ENCODE peak calls at places on chromosomes 3 and 15, in eight cellular contexts. D is GM23338, L is upper lobe of left lung, A is HCT116, P is prostate gland, J is stomach, E is suprapubic skin, V is HepG2. G is an unnamed sample.

GRCh38 chr3:149449799-149450198 is 24.7 kb upstream of the TM4SF4 start:
- DNase-seq in E (no peak), J (no peak), D (peak), A (no peak), L (no peak), V (no peak), P (no peak), G (no peak)

GRCh38 chr3:119635719-119636118 is 24.7 kb downstream of the POPDC2 start:
- DNase-seq in V (no peak), D (no peak), A (no peak), E (peak), L (no peak), P (no peak), J (no peak), G (no peak)

GRCh38 chr3:89113887-89114840 is 6.7 kb downstream of the EPHA3 start:
- DNase-seq in D (peak), A (no peak), L (peak), J (peak), V (peak), E (no peak), P (peak), G (peak)

GRCh38 chr3:127961963-127962362 is 46.9 kb downstream of the KBTBD12 start:
- DNase-seq in L (no peak), J (peak), V (peak), P (no peak), E (no peak), A (peak), D (peak), G (no peak)

GRCh38 chr15:30023798-30024295 is 58.9 kb upstream of the GOLGA8J start:
- DNase-seq in V (no peak), E (no peak), D (no peak), A (no peak), P (no peak), L (no peak), J (no peak), G (no peak)

GRCh38 chr3:172808969-172809546 is 58.5 kb downstream of the ECT2 start:
- DNase-seq in A (peak), E (no peak), V (peak), D (peak), P (no peak), L (no peak), J (no peak), G (no peak)

GRCh38 chr15:75577401-75578205 is 1.5 kb downstream of the PTPN9 start:
- DNase-seq in L (no peak), A (no peak), E (no peak), J (no peak), V (no peak), P (peak), D (peak), G (peak)

GRCh38 chr15:85649372-85649771 is 145.4 kb downstream of the KLHL25 start:
- DNase-seq in L (no peak), D (no peak), A (no peak), J (no peak), P (no peak), E (no peak), V (peak), G (no peak)

GRCh38 chr15:86164222-86164898 is 84.7 kb downstream of the AGBL1 start:
- DNase-seq in V (no peak), D (no peak), A (no peak), E (no peak), P (no peak), L (no peak), J (no peak), G (peak)

GRCh38 chr3:141383555-141384129 is 15.3 kb downstream of the ZBTB38 start:
- DNase-seq in A (no peak), D (no peak), P (no peak), J (no peak), E (no peak), L (no peak), V (no peak), G (no peak)

GRCh38 chr3:47850062-47850802 is 47.3 kb downstream of the DHX30 start:
- DNase-seq in D (peak), P (no peak), E (no peak), V (peak), L (no peak), A (no peak), J (no peak), G (no peak)

GRCh38 chr3:123401836-123402530 is 46.9 kb downstream of the ADCY5 start:
- DNase-seq in L (no peak), A (no peak), V (no peak), E (no peak), P (no peak), J (no peak), D (no peak), G (peak)

GRCh38 chr3:114624047-114624445 is 330.2 kb downstream of the TIGIT start:
- DNase-seq in P (no peak), V (peak), D (no peak), E (peak), A (no peak), J (no peak), L (no peak), G (peak)

GRCh38 chr3:114626751-114627150 is 332.9 kb downstream of the TIGIT start:
- DNase-seq in V (no peak), A (no peak), L (no peak), E (no peak), P (no peak), D (no peak), J (no peak), G (no peak)

GRCh38 chr3:114624676-114625181 is 330.9 kb downstream of the TIGIT start:
- DNase-seq in J (peak), V (peak), D (no peak), P (peak), L (no peak), E (peak), A (peak), G (peak)

GRCh38 chr3:114622001-114622400 is 328.2 kb downstream of the TIGIT start:
- DNase-seq in D (no peak), L (no peak), J (no peak), V (no peak), E (no peak), P (no peak), A (no peak), G (no peak)

GRCh38 chr3:114623420-114624046 is 329.7 kb downstream of the TIGIT start:
- DNase-seq in L (no peak), P (no peak), A (no peak), D (no peak), E (no peak), V (peak), J (no peak), G (no peak)
- H3K4me3 ChIP-seq in L (peak), P (peak), A (peak), D (no peak), E (peak), V (peak), J (peak), G (peak)

GRCh38 chr3:77668398-77668797 is 628.5 kb downstream of the ROBO2 start:
- DNase-seq in E (no peak), D (no peak), V (no peak), A (no peak), L (no peak), P (no peak), J (no peak), G (no peak)

GRCh38 chr3:77672016-77672415 is 632.1 kb downstream of the ROBO2 start:
- DNase-seq in J (no peak), A (no peak), E (no peak), P (no peak), D (no peak), L (no peak), V (no peak), G (no peak)

GRCh38 chr3:77667901-77668300 is 628.0 kb downstream of the ROBO2 start:
- DNase-seq in J (no peak), V (no peak), A (no peak), L (no peak), P (no peak), D (no peak), E (no peak), G (no peak)
- TF ChIP-seq POLR2AphosphoS5 in J (no peak), V (no peak), A (no peak), L (no peak), P (no peak), D (no peak), E (no peak), G (no peak)

GRCh38 chr3:46371802-46372340 is 1.1 kb downstream of the CCR5 start:
- DNase-seq in P (no peak), A (no peak), V (no peak), J (no peak), E (no peak), D (no peak), L (no peak), G (no peak)

GRCh38 chr3:46368569-46368968 is 2.2 kb upstream of the CCR5 start:
- DNase-seq in D (peak), E (no peak), L (no peak), A (no peak), J (peak), V (no peak), P (no peak), G (peak)

GRCh38 chr3:46372492-46373359 is 2.0 kb downstream of the CCR5 start:
- DNase-seq in L (no peak), D (peak), V (no peak), J (no peak), E (no peak), P (no peak), A (no peak), G (no peak)

GRCh38 chr3:46369675-46370132 is 1.0 kb upstream of the CCR5 start:
- DNase-seq in L (no peak), P (no peak), D (no peak), E (no peak), V (no peak), J (no peak), A (no peak), G (no peak)

DNA sequence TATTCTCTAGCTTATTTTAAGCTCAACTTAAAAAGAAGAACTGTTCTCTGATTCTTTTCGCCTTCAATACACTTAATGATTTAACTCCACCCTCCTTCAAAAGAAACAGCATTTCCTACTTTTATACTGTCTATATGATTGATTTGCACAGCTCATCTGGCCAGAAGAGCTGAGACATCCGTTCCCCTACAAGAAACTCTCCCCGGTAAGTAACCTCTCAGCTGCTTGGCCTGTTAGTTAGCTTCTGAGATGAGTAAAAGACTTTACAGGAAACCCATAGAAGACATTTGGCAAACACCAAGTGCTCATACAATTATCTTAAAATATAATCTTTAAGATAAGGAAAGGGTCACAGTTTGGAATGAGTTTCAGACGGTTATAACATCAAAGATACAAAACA is at the start of gene CCR5:
- DNase-seq in P (no peak), J (no peak), E (no peak), V (no peak), D (no peak), L (no peak), A (no peak), G (no peak)
- H3K4me3 ChIP-seq in P (no peak), J (no peak), E (no peak), V (no peak), D (no peak), L (peak), A (no peak), G (peak)

DNA sequence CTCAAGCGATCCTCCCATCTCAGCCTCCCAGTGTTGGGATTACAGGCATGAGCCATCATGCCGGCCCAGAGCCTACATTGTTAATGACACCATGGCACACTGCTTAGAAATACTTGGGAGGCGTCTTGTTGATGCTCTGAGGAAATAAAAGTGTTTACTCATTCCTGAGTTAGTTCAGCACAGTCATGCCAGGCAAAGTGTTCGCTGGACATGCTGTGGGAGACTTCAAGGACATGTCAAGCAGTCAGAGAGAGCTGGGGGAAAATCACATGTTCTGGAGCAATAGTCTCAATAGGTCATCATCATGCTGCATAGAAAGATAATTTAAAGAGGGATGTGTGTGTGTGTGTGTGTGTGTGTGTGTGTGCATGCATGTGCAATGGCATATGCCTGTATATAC is 37.5 kb downstream of the TTC23 start:
- DNase-seq in J (no peak), A (no peak), D (no peak), V (no peak), L (no peak), P (no peak), E (no peak), G (no peak)
- TF ChIP-seq POLR2AphosphoS5 in J (peak), A (no peak), D (no peak), V (no peak), L (peak), P (no peak), E (no peak), G (no peak)

GRCh38 chr15:41944313-41944940 is 27.9 kb downstream of the EHD4 start:
- DNase-seq in D (no peak), E (peak), V (peak), A (peak), L (no peak), P (no peak), J (no peak), G (peak)
- H3K4me3 ChIP-seq in D (no peak), E (no peak), V (no peak), A (peak), L (no peak), P (no peak), J (no peak), G (no peak)

DNA sequence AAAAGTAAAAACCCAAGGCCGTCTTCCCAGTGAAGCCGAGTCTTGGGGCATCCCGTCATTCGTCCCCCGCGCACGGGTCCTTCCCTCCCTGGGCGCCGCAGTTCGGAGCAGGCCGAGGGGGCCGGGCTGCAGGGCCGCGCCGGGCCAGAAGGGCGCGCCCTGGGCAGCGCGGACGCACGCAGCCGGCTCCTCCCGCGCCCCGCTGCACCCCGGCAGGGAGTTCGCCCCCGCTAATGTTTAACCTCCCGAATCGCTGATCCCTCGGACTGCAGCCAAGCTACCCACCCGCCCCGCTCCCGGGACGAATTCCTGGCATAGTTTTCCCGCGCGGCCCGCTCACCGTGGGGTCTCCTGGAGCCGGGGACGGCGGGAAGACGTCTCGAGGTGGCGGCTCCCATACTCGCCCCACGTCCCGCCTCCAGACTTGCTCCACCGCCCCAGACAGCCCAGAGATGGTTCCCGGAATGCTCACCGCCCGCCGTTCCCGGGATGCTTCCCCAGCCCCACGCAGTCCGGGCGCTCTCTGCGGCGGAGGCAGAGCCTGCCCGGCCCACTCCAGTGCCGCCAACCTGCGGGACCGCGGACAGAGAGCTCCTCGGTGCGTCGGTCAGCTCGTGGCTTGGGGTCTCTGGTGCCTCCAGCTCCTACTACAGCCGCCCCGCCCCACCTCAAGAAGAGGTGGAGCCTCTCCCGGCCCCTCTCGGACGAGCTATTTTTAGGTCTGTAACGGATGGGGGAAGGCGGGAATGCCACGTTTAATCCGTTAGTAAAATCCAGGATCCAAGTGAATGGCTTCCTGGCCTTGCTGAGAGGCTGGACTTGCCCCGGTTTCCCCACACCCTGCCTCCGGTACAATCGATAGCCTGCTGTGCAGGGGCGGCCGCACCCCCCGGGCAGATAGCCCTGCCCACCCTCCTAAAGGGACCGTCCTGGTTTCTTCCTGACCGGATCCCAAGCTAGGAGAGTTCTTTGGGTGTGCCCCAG is at the start of gene DZIP1L:
- DNase-seq in L (peak), J (peak), V (peak), P (peak), D (peak), E (peak), A (peak), G (peak)
- TF ChIP-seq POLR2AphosphoS5 in L (peak), J (no peak), V (no peak), P (peak), D (peak), E (no peak), A (peak), G (peak)